ENCODE peak calls at places on chromosomes 5 and 9, in four cellular contexts. R, D, X and P are unnamed samples.

GRCh38 chr5:151222769-151223446 is 984 bp downstream of the CCDC69 start:
- DNase-seq in R (no peak), D (no peak), X (no peak), P (no peak)

GRCh38 chr5:40347981-40348725 is 331.6 kb upstream of the PTGER4 start:
- DNase-seq in R (no peak), D (no peak), X (no peak), P (no peak)

GRCh38 chr5:168430303-168430702 is 56.0 kb upstream of the RARS1 start:
- DNase-seq in R (no peak), D (no peak), X (no peak), P (no peak)

GRCh38 chr9:81619353-81620008 is 69.9 kb downstream of the TLE1 start:
- DNase-seq in R (no peak), D (peak), X (peak), P (peak)

GRCh38 chr5:97918057-97918456 is 735.0 kb upstream of the RIOK2 start:
- DNase-seq in R (no peak), D (no peak), X (no peak), P (no peak)

GRCh38 chr5:147734839-147735238 is 47.7 kb downstream of the JAKMIP2 start:
- DNase-seq in R (no peak), D (no peak), X (no peak), P (no peak)

GRCh38 chr5:96320797-96321196 is 112.3 kb downstream of the PCSK1 start:
- DNase-seq in R (peak), D (no peak), X (no peak), P (no peak)

GRCh38 chr9:90012825-90013425 is 408.1 kb downstream of the GADD45G start:
- DNase-seq in R (no peak), D (no peak), X (no peak), P (no peak)

GRCh38 chr5:122507581-122507980 is 195.5 kb downstream of the SNCAIP start:
- DNase-seq in R (no peak), D (no peak), X (no peak), P (no peak)

GRCh38 chr5:139646912-139647391 is 1.2 kb upstream of the CXXC5 start:
- DNase-seq in R (no peak), D (no peak), X (no peak), P (no peak)

GRCh38 chr5:1400211-1400855 is 44.9 kb downstream of the SLC6A3 start:
- DNase-seq in R (no peak), D (no peak), X (no peak), P (no peak)

GRCh38 chr5:59840200-59840601 is 53.3 kb downstream of the PDE4D start:
- DNase-seq in R (no peak), D (peak), X (no peak), P (no peak)

GRCh38 chr9:11742471-11742870 is 950.7 kb upstream of the TYRP1 start:
- DNase-seq in R (no peak), D (no peak), X (no peak), P (no peak)

GRCh38 chr5:56244676-56245075 is 11.5 kb upstream of the ANKRD55 start:
- DNase-seq in R (no peak), D (no peak), X (no peak), P (no peak)

GRCh38 chr5:173670791-173671120 is 54.3 kb upstream of the BOD1 start:
- DNase-seq in R (no peak), D (no peak), X (peak), P (no peak)

GRCh38 chr9:99637640-99638039 is 184.0 kb upstream of the NR4A3 start:
- DNase-seq in R (no peak), D (no peak), X (no peak), P (no peak)

GRCh38 chr9:137449931-137450537 is 8.9 kb upstream of the ENTPD8 start:
- DNase-seq in R (no peak), D (no peak), X (no peak), P (no peak)

GRCh38 chr9:86600291-86600690 is 246.1 kb upstream of the TUT7 start:
- DNase-seq in R (no peak), D (no peak), X (no peak), P (no peak)

GRCh38 chr5:137580030-137580429 is 80.9 kb upstream of the SPOCK1 start:
- DNase-seq in R (no peak), D (no peak), X (no peak), P (no peak)

GRCh38 chr5:28165116-28165515 is 1126.7 kb upstream of the CDH9 start:
- DNase-seq in R (no peak), D (peak), X (no peak), P (no peak)

GRCh38 chr9:119998614-119999013 is 581.4 kb downstream of the CDK5RAP2 start:
- DNase-seq in R (no peak), D (no peak), X (no peak), P (no peak)

GRCh38 chr9:125986966-125987365 is 239.8 kb downstream of the PBX3 start:
- DNase-seq in R (no peak), D (no peak), X (no peak), P (no peak)

GRCh38 chr9:25602366-25603044 is 75.7 kb downstream of the TUSC1 start:
- DNase-seq in R (peak), D (no peak), X (no peak), P (no peak)

GRCh38 chr9:117073539-117074336 is 341.1 kb downstream of the ASTN2 start:
- DNase-seq in R (no peak), D (no peak), X (no peak), P (no peak)

GRCh38 chr9:88746744-88747398 is 211.9 kb downstream of the NXNL2 start:
- DNase-seq in R (no peak), D (no peak), X (no peak), P (no peak)

GRCh38 chr5:77972545-77973252 is 196.6 kb upstream of the TBCA start:
- DNase-seq in R (no peak), D (no peak), X (peak), P (peak)

GRCh38 chr5:174827521-174827920 is 103.1 kb downstream of the MSX2 start:
- DNase-seq in R (no peak), D (no peak), X (no peak), P (no peak)

GRCh38 chr9:69140123-69140741 is 33.8 kb upstream of the TJP2 start:
- DNase-seq in R (no peak), D (no peak), X (no peak), P (no peak)

GRCh38 chr5:99060306-99061261 is 131.8 kb upstream of the CHD1 start:
- DNase-seq in R (peak), D (peak), X (peak), P (peak)

GRCh38 chr9:5518061-5518936 is 8.0 kb downstream of the PDCD1LG2 start:
- DNase-seq in R (no peak), D (no peak), X (peak), P (no peak)

GRCh38 chr9:124869986-124870560 is 8.1 kb downstream of the ARPC5L start:
- DNase-seq in R (no peak), D (no peak), X (peak), P (peak)